ENCODE peak calls at places on chromosomes 4 and X, in four cellular contexts. R is NAMALWA, A is H9, W is ovary. U is an unnamed sample.

GRCh38 chr4:140094701-140095420 is 59.1 kb downstream of the MAML3 start:
- DNase-seq in W (no peak), A (peak; percentile 78), R (no peak), U (peak; percentile 54)

GRCh38 chrX:5823861-5824260 is 404.8 kb downstream of the NLGN4X start:
- DNase-seq in W (no peak), A (no peak), R (no peak), U (no peak)

GRCh38 chrX:149962859-149963757 is 24.8 kb upstream of the EOLA2 start:
- DNase-seq in R (peak; percentile 55), W (peak; percentile 60), A (peak; percentile 36), U (no peak)

GRCh38 chr4:94929696-94930095 is 171.9 kb downstream of the BMPR1B start:
- DNase-seq in A (no peak), R (no peak), W (no peak), U (no peak)

GRCh38 chr4:147594107-147594506 is 23.1 kb upstream of the TMEM184C start:
- DNase-seq in A (no peak), R (no peak), W (no peak), U (no peak)

GRCh38 chrX:126697091-126697490 is 122.4 kb upstream of the PRR32 start:
- DNase-seq in W (no peak), A (no peak), R (no peak), U (no peak)

GRCh38 chr4:164204434-164204833 is 549.5 kb upstream of the SMIM31 start:
- DNase-seq in A (no peak), R (no peak), W (no peak), U (no peak)

GRCh38 chr4:7462509-7462971 is 27.8 kb upstream of the PSAPL1 start:
- DNase-seq in R (no peak), W (peak; percentile 65), A (peak; percentile 69), U (no peak)

GRCh38 chr4:74933562-74934015 is 673 bp downstream of the PARM1 start:
- DNase-seq in A (peak; percentile 43), W (no peak), R (no peak), U (no peak)

GRCh38 chrX:123878177-123878576 is 18.3 kb downstream of the XIAP start:
- DNase-seq in R (peak; percentile 57), W (no peak), A (no peak), U (no peak)

GRCh38 chrX:1481636-1482529 is 29.2 kb upstream of the ASMTL start:
- DNase-seq in W (no peak), A (peak; percentile 81), R (peak; percentile 93), U (no peak)

GRCh38 chr4:129218355-129218754 is 122.4 kb downstream of the C4orf33 start:
- DNase-seq in R (no peak), A (no peak), W (no peak), U (no peak)

GRCh38 chr4:53461244-53461643 is 83.8 kb downstream of the FIP1L1 start:
- DNase-seq in R (no peak), A (no peak), W (no peak), U (no peak)

GRCh38 chr4:11230888-11231287 is 197.8 kb downstream of the HS3ST1 start:
- DNase-seq in W (no peak), R (no peak), A (peak; percentile 49), U (no peak)

GRCh38 chr4:2852481-2852881 is 8.8 kb downstream of the ADD1 start:
- DNase-seq in W (no peak), A (no peak), R (peak; percentile 89), U (no peak)

GRCh38 chr4:76607266-76607799 is 172.3 kb downstream of the SHROOM3 start:
- DNase-seq in A (no peak), R (peak; percentile 85), W (no peak), U (no peak)

GRCh38 chr4:1172228-1172851 is at the start of gene SPON2:
- DNase-seq in A (peak; percentile 56), W (peak; percentile 63), R (no peak), U (no peak)

GRCh38 chr4:121189811-121190210 is 25.7 kb upstream of the TNIP3 start:
- DNase-seq in W (no peak), R (no peak), A (no peak), U (no peak)

GRCh38 chr4:139312552-139313332 is 10.5 kb upstream of the NDUFC1 start:
- DNase-seq in A (no peak), W (no peak), R (peak; percentile 67), U (no peak)

GRCh38 chr4:64564126-64564525 is 154.9 kb upstream of the TECRL start:
- DNase-seq in R (no peak), A (no peak), W (no peak), U (no peak)

GRCh38 chrX:39969099-39969825 is 128.5 kb downstream of the BCOR start:
- DNase-seq in R (no peak), A (peak; percentile 86), W (no peak), U (no peak)

GRCh38 chrX:36684053-36684452 is 324.1 kb upstream of the FAM47C start:
- DNase-seq in A (no peak), R (peak; percentile 1), W (no peak), U (no peak)

GRCh38 chrX:129472116-129472515 is 51.2 kb downstream of the SMARCA1 start:
- DNase-seq in A (no peak), W (no peak), R (no peak), U (no peak)